ENCODE peak calls at places on chromosome 16, in five cellular contexts. One of them, this sample, is unnamed.

GRCh38 chr16:78210305-78210704 is 110.9 kb downstream of the WWOX start:
- DNase-seq in left kidney: peak
- DNase-seq in AG04450: no peak
- DNase-seq in NCI-H748 treated with DMSO at 0.1 percent for 48 hours: no peak
- DNase-seq in tibial artery: no peak
- DNase-seq in this sample: no peak

GRCh38 chr16:89828199-89828869 is at the start of gene SPIRE2:
- DNase-seq in left kidney: peak
- DNase-seq in AG04450: no peak
- DNase-seq in NCI-H748 treated with DMSO at 0.1 percent for 48 hours: no peak
- DNase-seq in tibial artery: peak
- DNase-seq in this sample: no peak

GRCh38 chr16:58098207-58099096 is 30.7 kb downstream of the CFAP20 start:
- DNase-seq in left kidney: no peak
- DNase-seq in AG04450: no peak
- DNase-seq in NCI-H748 treated with DMSO at 0.1 percent for 48 hours: no peak
- DNase-seq in tibial artery: no peak
- DNase-seq in this sample: no peak

GRCh38 chr16:48592839-48593429 is 17.0 kb downstream of the N4BP1 start:
- DNase-seq in left kidney: peak
- DNase-seq in AG04450: no peak
- DNase-seq in NCI-H748 treated with DMSO at 0.1 percent for 48 hours: no peak
- DNase-seq in tibial artery: no peak
- DNase-seq in this sample: no peak

GRCh38 chr16:14106457-14106856 is 35.3 kb downstream of the MRTFB start:
- DNase-seq in left kidney: no peak
- DNase-seq in AG04450: peak
- DNase-seq in NCI-H748 treated with DMSO at 0.1 percent for 48 hours: no peak
- DNase-seq in tibial artery: no peak
- DNase-seq in this sample: no peak

GRCh38 chr16:89012622-89012995 is 35.6 kb upstream of the CBFA2T3 start:
- DNase-seq in left kidney: no peak
- DNase-seq in AG04450: no peak
- DNase-seq in NCI-H748 treated with DMSO at 0.1 percent for 48 hours: no peak
- DNase-seq in tibial artery: peak
- DNase-seq in this sample: no peak

GRCh38 chr16:85573696-85574641 is 39.2 kb upstream of the GSE1 start:
- DNase-seq in left kidney: peak
- DNase-seq in AG04450: no peak
- DNase-seq in NCI-H748 treated with DMSO at 0.1 percent for 48 hours: peak
- DNase-seq in tibial artery: peak
- DNase-seq in this sample: no peak

GRCh38 chr16:87317766-87318121 is 552 bp upstream of the C16orf95 start:
- DNase-seq in left kidney: peak
- DNase-seq in AG04450: peak
- DNase-seq in NCI-H748 treated with DMSO at 0.1 percent for 48 hours: no peak
- DNase-seq in tibial artery: peak
- DNase-seq in this sample: no peak

GRCh38 chr16:4313563-4314531 is 2.0 kb upstream of the GLIS2 start:
- DNase-seq in left kidney: peak
- DNase-seq in AG04450: no peak
- DNase-seq in NCI-H748 treated with DMSO at 0.1 percent for 48 hours: no peak
- DNase-seq in tibial artery: no peak
- DNase-seq in this sample: no peak

GRCh38 chr16:67000384-67001158 is 12.2 kb downstream of the CES4A start:
- DNase-seq in left kidney: peak
- DNase-seq in AG04450: no peak
- DNase-seq in NCI-H748 treated with DMSO at 0.1 percent for 48 hours: peak
- DNase-seq in tibial artery: peak
- DNase-seq in this sample: no peak

GRCh38 chr16:89545044-89545830 is 15.2 kb upstream of the RPL13 start:
- DNase-seq in left kidney: peak
- DNase-seq in AG04450: no peak
- DNase-seq in NCI-H748 treated with DMSO at 0.1 percent for 48 hours: no peak
- DNase-seq in tibial artery: no peak
- DNase-seq in this sample: no peak

GRCh38 chr16:9528680-9529079 is 437.2 kb downstream of the HAPSTR1 start:
- DNase-seq in left kidney: no peak
- DNase-seq in AG04450: no peak
- DNase-seq in NCI-H748 treated with DMSO at 0.1 percent for 48 hours: no peak
- DNase-seq in tibial artery: no peak
- DNase-seq in this sample: no peak

GRCh38 chr16:31016018-31016417 is 5.6 kb upstream of the STX1B start:
- DNase-seq in left kidney: peak
- DNase-seq in AG04450: no peak
- DNase-seq in NCI-H748 treated with DMSO at 0.1 percent for 48 hours: no peak
- DNase-seq in tibial artery: no peak
- DNase-seq in this sample: no peak

GRCh38 chr16:85168732-85169256 is 56.5 kb upstream of the CIBAR2 start:
- DNase-seq in left kidney: peak
- DNase-seq in AG04450: no peak
- DNase-seq in NCI-H748 treated with DMSO at 0.1 percent for 48 hours: no peak
- DNase-seq in tibial artery: peak
- DNase-seq in this sample: no peak

GRCh38 chr16:11097782-11098167 is 153.4 kb downstream of the CLEC16A start:
- DNase-seq in left kidney: no peak
- DNase-seq in AG04450: no peak
- DNase-seq in NCI-H748 treated with DMSO at 0.1 percent for 48 hours: no peak
- DNase-seq in tibial artery: no peak
- DNase-seq in this sample: no peak

GRCh38 chr16:30166202-30166902 is 17.1 kb upstream of the CORO1A start:
- DNase-seq in left kidney: no peak
- DNase-seq in AG04450: no peak
- DNase-seq in NCI-H748 treated with DMSO at 0.1 percent for 48 hours: no peak
- DNase-seq in tibial artery: no peak
- DNase-seq in this sample: no peak

GRCh38 chr16:27529962-27530361 is 19.8 kb downstream of the GTF3C1 start:
- DNase-seq in left kidney: no peak
- DNase-seq in AG04450: peak
- DNase-seq in NCI-H748 treated with DMSO at 0.1 percent for 48 hours: no peak
- DNase-seq in tibial artery: no peak
- DNase-seq in this sample: no peak

GRCh38 chr16:23092072-23092800 is 57.0 kb downstream of the USP31 start:
- DNase-seq in left kidney: no peak
- DNase-seq in AG04450: no peak
- DNase-seq in NCI-H748 treated with DMSO at 0.1 percent for 48 hours: no peak
- DNase-seq in tibial artery: no peak
- DNase-seq in this sample: no peak

This sample was measured in NCI-H1417 treated with DMSO at 0.1 percent for 48 hours.